ENCODE peak calls at places on chromosomes 5 and 9, in four cellular contexts. One of them, this sample, is unnamed.
A peak's percentile ranks its signal among the peaks of the same experiment; 100 is the strongest.

GRCh38 chr5:179907570-179908324 is at the start of gene TBC1D9B:
- DNase-seq in IMR-90: peak; percentile 45
- DNase-seq in A549: peak; percentile 57
- DNase-seq in GM12878: no peak
- DNase-seq in this sample: peak; percentile 84

GRCh38 chr5:129118405-129118804 is 23.9 kb downstream of the ISOC1 start:
- DNase-seq in GM12878: no peak
- DNase-seq in IMR-90: peak; percentile 15
- DNase-seq in A549: no peak
- DNase-seq in this sample: no peak

GRCh38 chr5:151022511-151023018 is 2.2 kb downstream of the GPX3 start:
- DNase-seq in GM12878: no peak
- DNase-seq in IMR-90: no peak
- DNase-seq in A549: no peak
- DNase-seq in this sample: peak; percentile 80

GRCh38 chr5:94872526-94872925 is 254.1 kb downstream of the SLF1 start:
- DNase-seq in GM12878: no peak
- DNase-seq in IMR-90: no peak
- DNase-seq in A549: no peak
- DNase-seq in this sample: no peak

GRCh38 chr5:68134033-68134668 is 81.4 kb upstream of the PIK3R1 start:
- DNase-seq in IMR-90: peak; percentile 43
- DNase-seq in GM12878: no peak
- DNase-seq in A549: no peak
- DNase-seq in this sample: no peak

GRCh38 chr5:146805099-146805498 is 73.5 kb downstream of the PPP2R2B start:
- DNase-seq in IMR-90: no peak
- DNase-seq in GM12878: no peak
- DNase-seq in A549: no peak
- DNase-seq in this sample: no peak

GRCh38 chr5:51416149-51416548 is 32.9 kb downstream of the ISL1 start:
- DNase-seq in IMR-90: no peak
- DNase-seq in GM12878: no peak
- DNase-seq in A549: no peak
- DNase-seq in this sample: no peak

GRCh38 chr5:112793201-112793600 is 55.5 kb downstream of the APC start:
- DNase-seq in A549: no peak
- DNase-seq in IMR-90: no peak
- DNase-seq in GM12878: no peak
- DNase-seq in this sample: no peak

GRCh38 chr9:17462869-17463464 is 115.9 kb upstream of the SH3GL2 start:
- DNase-seq in A549: peak; percentile 55
- DNase-seq in IMR-90: peak; percentile 78
- DNase-seq in GM12878: no peak
- DNase-seq in this sample: peak; percentile 5

GRCh38 chr5:161740433-161740832 is 54.9 kb downstream of the GABRA6 start:
- DNase-seq in IMR-90: no peak
- DNase-seq in A549: no peak
- DNase-seq in GM12878: no peak
- DNase-seq in this sample: no peak

GRCh38 chr5:123874600-123875201 is 362.7 kb downstream of the CSNK1G3 start:
- DNase-seq in GM12878: no peak
- DNase-seq in A549: no peak
- DNase-seq in IMR-90: peak; percentile 12
- DNase-seq in this sample: no peak

GRCh38 chr5:170467000-170467707 is 36.7 kb upstream of the KCNIP1 start:
- DNase-seq in A549: peak; percentile 63
- DNase-seq in IMR-90: peak; percentile 90
- DNase-seq in GM12878: no peak
- DNase-seq in this sample: no peak

GRCh38 chr9:131436386-131436785 is 42.5 kb downstream of the PRRC2B start:
- DNase-seq in A549: no peak
- DNase-seq in GM12878: no peak
- DNase-seq in IMR-90: no peak
- DNase-seq in this sample: no peak

DNA sequence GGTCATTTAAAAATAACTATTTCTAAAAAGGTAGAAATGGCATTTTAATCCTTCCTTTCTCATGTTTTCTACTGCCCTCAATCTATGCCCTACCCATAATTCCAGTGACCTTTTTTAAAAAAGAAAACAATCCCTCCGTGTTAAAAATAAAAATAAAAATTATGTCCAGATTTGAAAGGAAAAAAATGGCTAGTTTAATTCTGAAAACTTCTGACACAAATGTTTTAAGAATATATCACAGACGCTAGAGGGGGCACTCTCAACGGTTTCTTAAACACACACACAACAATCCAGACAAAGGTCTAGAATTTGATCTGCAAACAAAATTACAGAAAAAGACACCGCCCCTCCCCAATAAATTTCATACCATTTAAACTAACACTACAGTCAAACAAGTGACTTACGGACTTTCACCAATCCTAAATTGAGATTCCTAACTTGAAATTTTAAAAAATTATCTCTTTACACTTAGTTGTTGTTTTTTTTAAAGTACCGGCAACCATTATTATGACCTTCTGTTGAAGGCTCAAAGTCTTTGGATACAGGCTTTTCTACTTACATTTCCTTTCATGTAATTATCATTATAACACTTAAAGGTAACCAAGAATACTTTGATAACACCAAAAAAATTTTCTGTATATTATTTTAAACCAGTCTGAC is 38.2 kb downstream of the CLINT1 start:
- DNase-seq in GM12878: no peak
- DNase-seq in A549: peak; percentile 74
- DNase-seq in IMR-90: peak; percentile 65
- DNase-seq in this sample: peak; percentile 56
- TF ChIP-seq ELK1 in GM12878: no peak
- TF ChIP-seq ELK1 in A549: no peak
- TF ChIP-seq ELK1 in IMR-90: no peak
- TF ChIP-seq ELK1 in this sample: no peak

GRCh38 chr5:80268916-80269315 is 13.1 kb upstream of the SERINC5 start:
- DNase-seq in IMR-90: peak; percentile 8
- DNase-seq in A549: no peak
- DNase-seq in GM12878: no peak
- DNase-seq in this sample: no peak
- H3K27ac ChIP-seq in IMR-90: no peak overlapping the region
- H3K27ac ChIP-seq in A549: no peak overlapping the region
- H3K27ac ChIP-seq in GM12878: no peak overlapping the region
- H3K27ac ChIP-seq in this sample: no peak overlapping the region

GRCh38 chr9:100670719-100671118 is 92.8 kb downstream of the CAVIN4 start:
- DNase-seq in IMR-90: no peak
- DNase-seq in GM12878: no peak
- DNase-seq in A549: no peak
- DNase-seq in this sample: no peak

GRCh38 chr9:100669968-100670367 is 92.1 kb downstream of the CAVIN4 start:
- DNase-seq in GM12878: no peak
- DNase-seq in IMR-90: no peak
- DNase-seq in A549: no peak
- DNase-seq in this sample: no peak

GRCh38 chr9:100668024-100668423 is 90.1 kb downstream of the CAVIN4 start:
- DNase-seq in A549: no peak
- DNase-seq in IMR-90: no peak
- DNase-seq in GM12878: no peak
- DNase-seq in this sample: no peak

GRCh38 chr9:100671811-100672305 is 94.0 kb downstream of the CAVIN4 start:
- DNase-seq in IMR-90: no peak
- DNase-seq in GM12878: no peak
- DNase-seq in A549: no peak
- DNase-seq in this sample: no peak

GRCh38 chr9:100667448-100667847 is 89.6 kb downstream of the CAVIN4 start:
- DNase-seq in GM12878: no peak
- DNase-seq in IMR-90: no peak
- DNase-seq in A549: no peak
- DNase-seq in this sample: no peak
- H3K4me3 ChIP-seq in GM12878: no peak overlapping the region
- H3K4me3 ChIP-seq in IMR-90: no peak overlapping the region
- H3K4me3 ChIP-seq in A549: no peak overlapping the region
- H3K4me3 ChIP-seq in this sample: no peak overlapping the region

GRCh38 chr5:125595845-125596244 is 827.4 kb upstream of the GRAMD2B start:
- DNase-seq in A549: no peak
- DNase-seq in IMR-90: no peak
- DNase-seq in GM12878: no peak
- DNase-seq in this sample: no peak

GRCh38 chr5:125592856-125593255 is 830.4 kb upstream of the GRAMD2B start:
- DNase-seq in A549: no peak
- DNase-seq in GM12878: no peak
- DNase-seq in IMR-90: no peak
- DNase-seq in this sample: no peak

GRCh38 chr5:125597338-125597737 is 825.9 kb upstream of the GRAMD2B start:
- DNase-seq in IMR-90: peak; percentile 74
- DNase-seq in GM12878: no peak
- DNase-seq in A549: no peak
- DNase-seq in this sample: no peak

DNA sequence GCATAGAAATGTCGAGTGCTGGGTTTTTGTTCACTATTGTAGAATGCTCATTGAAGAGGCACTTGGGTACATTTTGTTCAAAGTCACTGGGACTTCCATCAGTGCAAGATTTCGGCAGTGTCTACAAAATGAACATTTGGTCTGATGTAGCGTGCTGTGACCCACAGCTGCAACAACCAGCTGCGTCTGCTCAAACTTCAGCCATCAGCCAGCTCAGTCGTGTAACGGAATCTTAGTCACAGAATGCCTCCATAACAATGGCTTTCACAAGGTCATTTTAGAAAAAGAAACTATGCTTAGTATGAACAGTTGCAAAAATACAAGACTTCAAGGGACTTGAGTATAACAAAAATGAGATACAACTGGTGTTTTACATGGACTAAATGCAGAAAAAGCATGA is 828.1 kb upstream of the GRAMD2B start:
- DNase-seq in IMR-90: peak; percentile 82
- DNase-seq in GM12878: no peak
- DNase-seq in A549: no peak
- DNase-seq in this sample: no peak
- TF ChIP-seq ELK1 in IMR-90: no peak
- TF ChIP-seq ELK1 in GM12878: no peak
- TF ChIP-seq ELK1 in A549: no peak
- TF ChIP-seq ELK1 in this sample: no peak

DNA sequence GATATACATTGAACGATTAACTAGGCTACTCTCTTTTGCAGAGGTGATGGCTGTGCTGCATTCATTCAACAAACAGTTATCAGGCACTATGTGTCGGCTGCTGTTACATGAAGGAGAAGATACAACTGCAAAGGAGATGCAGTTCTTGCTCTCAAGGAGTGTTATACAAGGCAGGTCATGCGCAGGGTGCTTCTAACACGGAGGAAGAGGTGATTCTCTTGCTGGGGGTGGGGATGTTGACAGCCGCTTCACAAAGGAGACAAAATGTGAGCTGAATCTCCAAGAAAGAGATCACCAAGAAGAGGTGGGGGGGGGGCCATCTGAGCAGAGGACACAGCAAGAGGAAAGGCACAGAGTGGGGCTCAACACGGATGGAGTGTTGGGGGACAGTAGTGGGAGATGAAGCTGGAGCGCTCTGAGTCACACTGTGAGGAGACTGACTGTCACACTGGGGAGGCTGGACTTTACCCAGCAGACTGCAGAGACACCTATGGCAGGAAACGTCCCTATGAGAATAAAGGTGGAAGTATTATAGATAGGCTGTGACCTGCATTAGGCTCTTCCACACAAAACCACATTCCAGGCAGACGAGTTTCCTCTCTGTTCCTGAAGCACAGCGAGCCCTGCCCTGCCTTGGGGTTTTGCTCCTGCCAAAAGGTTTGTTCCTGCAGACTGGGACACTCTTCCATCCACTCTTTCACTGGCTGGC is 20.9 kb downstream of the NDUFA8 start:
- DNase-seq in IMR-90: peak; percentile 9
- DNase-seq in A549: no peak
- DNase-seq in GM12878: no peak
- DNase-seq in this sample: no peak
- H3K27ac ChIP-seq in IMR-90: no peak overlapping the region
- H3K27ac ChIP-seq in A549: no peak overlapping the region
- H3K27ac ChIP-seq in GM12878: no peak overlapping the region
- H3K27ac ChIP-seq in this sample: no peak overlapping the region

This sample was measured in K562.